ENCODE peak calls at places on chromosomes 5 and 9, in seven cellular contexts. One of them, this sample, is unnamed.

GRCh38 chr9:133493428-133493827 is 14.5 kb upstream of the SLC2A6 start:
- DNase-seq in AML-193: no peak
- DNase-seq in GM19239: no peak
- DNase-seq in A172: no peak
- DNase-seq in activated T-cell treated with anti-CD3 and anti-CD28 coated beads, Interleukin-2, amount 50 U/mL, for 72 hours: no peak
- DNase-seq in heart left ventricle: peak; percentile 17
- DNase-seq in GM04504: no peak
- DNase-seq in this sample: no peak

GRCh38 chr5:141371572-141372475 is 1.8 kb downstream of the PCDHGB3 start:
- DNase-seq in AML-193: no peak
- DNase-seq in GM19239: no peak
- DNase-seq in A172: no peak
- DNase-seq in activated T-cell treated with anti-CD3 and anti-CD28 coated beads, Interleukin-2, amount 50 U/mL, for 72 hours: no peak
- DNase-seq in heart left ventricle: peak; percentile 25
- DNase-seq in GM04504: no peak
- DNase-seq in this sample: no peak

GRCh38 chr5:180126716-180127681 is 55.4 kb upstream of the RNF130 start:
- DNase-seq in AML-193: peak; percentile 13
- DNase-seq in GM19239: no peak
- DNase-seq in A172: no peak
- DNase-seq in activated T-cell treated with anti-CD3 and anti-CD28 coated beads, Interleukin-2, amount 50 U/mL, for 72 hours: peak; percentile 65
- DNase-seq in heart left ventricle: no peak
- DNase-seq in GM04504: no peak
- DNase-seq in this sample: peak; percentile 69

GRCh38 chr9:115981011-115981410 is 172.6 kb upstream of the PAPPA start:
- DNase-seq in AML-193: no peak
- DNase-seq in GM19239: no peak
- DNase-seq in A172: no peak
- DNase-seq in activated T-cell treated with anti-CD3 and anti-CD28 coated beads, Interleukin-2, amount 50 U/mL, for 72 hours: no peak
- DNase-seq in heart left ventricle: no peak
- DNase-seq in GM04504: no peak
- DNase-seq in this sample: no peak

GRCh38 chr5:179905144-179905526 is 2.6 kb downstream of the TBC1D9B start:
- DNase-seq in AML-193: peak; percentile 20
- DNase-seq in GM19239: no peak
- DNase-seq in A172: no peak
- DNase-seq in activated T-cell treated with anti-CD3 and anti-CD28 coated beads, Interleukin-2, amount 50 U/mL, for 72 hours: no peak
- DNase-seq in heart left ventricle: no peak
- DNase-seq in GM04504: no peak
- DNase-seq in this sample: no peak

GRCh38 chr5:180598797-180599589 is 7.7 kb upstream of the SCGB3A1 start:
- DNase-seq in AML-193: no peak
- DNase-seq in GM19239: no peak
- DNase-seq in A172: no peak
- DNase-seq in activated T-cell treated with anti-CD3 and anti-CD28 coated beads, Interleukin-2, amount 50 U/mL, for 72 hours: no peak
- DNase-seq in heart left ventricle: no peak
- DNase-seq in GM04504: no peak
- DNase-seq in this sample: no peak

GRCh38 chr5:138179277-138179857 is 455 bp downstream of the KIF20A start:
- DNase-seq in AML-193: no peak
- DNase-seq in GM19239: no peak
- DNase-seq in A172: no peak
- DNase-seq in activated T-cell treated with anti-CD3 and anti-CD28 coated beads, Interleukin-2, amount 50 U/mL, for 72 hours: peak; percentile 12
- DNase-seq in heart left ventricle: no peak
- DNase-seq in GM04504: no peak
- DNase-seq in this sample: no peak

GRCh38 chr9:132250324-132251262 is 88.7 kb downstream of the NTNG2 start:
- DNase-seq in AML-193: no peak
- DNase-seq in GM19239: no peak
- DNase-seq in A172: no peak
- DNase-seq in activated T-cell treated with anti-CD3 and anti-CD28 coated beads, Interleukin-2, amount 50 U/mL, for 72 hours: no peak
- DNase-seq in heart left ventricle: no peak
- DNase-seq in GM04504: no peak
- DNase-seq in this sample: no peak

GRCh38 chr5:123937230-123937629 is 425.3 kb downstream of the CSNK1G3 start:
- DNase-seq in AML-193: peak; percentile 40
- DNase-seq in GM19239: no peak
- DNase-seq in A172: peak; percentile 86
- DNase-seq in activated T-cell treated with anti-CD3 and anti-CD28 coated beads, Interleukin-2, amount 50 U/mL, for 72 hours: peak; percentile 1
- DNase-seq in heart left ventricle: no peak
- DNase-seq in GM04504: peak; percentile 35
- DNase-seq in this sample: no peak

GRCh38 chr5:37197340-37198050 is 51.7 kb downstream of the CPLANE1 start:
- DNase-seq in AML-193: peak; percentile 53
- DNase-seq in GM19239: no peak
- DNase-seq in A172: peak; percentile 23
- DNase-seq in activated T-cell treated with anti-CD3 and anti-CD28 coated beads, Interleukin-2, amount 50 U/mL, for 72 hours: peak; percentile 11
- DNase-seq in heart left ventricle: no peak
- DNase-seq in GM04504: no peak
- DNase-seq in this sample: no peak

GRCh38 chr9:97640290-97640689 is 6.7 kb downstream of the NCBP1 start:
- DNase-seq in AML-193: no peak
- DNase-seq in GM19239: no peak
- DNase-seq in A172: no peak
- DNase-seq in activated T-cell treated with anti-CD3 and anti-CD28 coated beads, Interleukin-2, amount 50 U/mL, for 72 hours: no peak
- DNase-seq in heart left ventricle: no peak
- DNase-seq in GM04504: no peak
- DNase-seq in this sample: no peak

GRCh38 chr5:124639095-124639665 is 107.3 kb downstream of the ZNF608 start:
- DNase-seq in AML-193: no peak
- DNase-seq in GM19239: no peak
- DNase-seq in A172: no peak
- DNase-seq in activated T-cell treated with anti-CD3 and anti-CD28 coated beads, Interleukin-2, amount 50 U/mL, for 72 hours: no peak
- DNase-seq in heart left ventricle: no peak
- DNase-seq in GM04504: no peak
- DNase-seq in this sample: no peak

GRCh38 chr5:11300736-11301135 is 539.7 kb upstream of the DAP start:
- DNase-seq in AML-193: no peak
- DNase-seq in GM19239: no peak
- DNase-seq in A172: no peak
- DNase-seq in activated T-cell treated with anti-CD3 and anti-CD28 coated beads, Interleukin-2, amount 50 U/mL, for 72 hours: no peak
- DNase-seq in heart left ventricle: no peak
- DNase-seq in GM04504: no peak
- DNase-seq in this sample: no peak